ENCODE peak calls at places on chromosomes 7 and 10, in six cellular contexts. J is central memory CD4-positive, alpha-beta T cell; G is esophagus squamous epithelium; I is mucosa of descending colon; N is uterus; U is Caco-2. Z is an unnamed sample.
A peak's percentile ranks its signal among the peaks of the same experiment; 100 is the strongest.

GRCh38 chr10:131996508-131997365 is 15.0 kb upstream of the BNIP3 start:
- DNase-seq in I (no peak), J (no peak), N (no peak), G (no peak), U (no peak), Z (no peak)

GRCh38 chr10:130425881-130426435 is 289.8 kb downstream of the GLRX3 start:
- DNase-seq in J (no peak), U (no peak), I (no peak), N (no peak), G (no peak), Z (no peak)

GRCh38 chr7:15921576-15921975 is 235.1 kb upstream of the MEOX2 start:
- DNase-seq in U (no peak), N (no peak), J (no peak), I (no peak), G (no peak), Z (no peak)

GRCh38 chr7:867406-868188 is 8.8 kb upstream of the GET4 start:
- DNase-seq in J (no peak), G (no peak), I (peak; percentile 88), U (no peak), N (peak; percentile 65), Z (no peak)

GRCh38 chr7:7989985-7990761 is 21.6 kb downstream of the GLCCI1 start:
- DNase-seq in G (no peak), U (no peak), I (no peak), N (no peak), J (no peak), Z (no peak)

GRCh38 chr7:151139791-151140190 is 27.7 kb downstream of the GBX1 start:
- DNase-seq in J (no peak), I (no peak), U (no peak), N (peak; percentile 11), G (no peak), Z (no peak)

GRCh38 chr7:151550601-151551286 is 31.0 kb upstream of the RHEB start:
- DNase-seq in J (no peak), N (no peak), U (no peak), G (no peak), I (no peak), Z (no peak)

GRCh38 chr7:120873367-120873766 is 15.4 kb upstream of the TSPAN12 start:
- DNase-seq in G (no peak), U (no peak), J (no peak), I (no peak), N (no peak), Z (no peak)

GRCh38 chr7:22129166-22129565 is 183.5 kb upstream of the CDCA7L start:
- DNase-seq in U (no peak), N (no peak), J (no peak), I (no peak), G (no peak), Z (no peak)

GRCh38 chr10:30447125-30447799 is 13.3 kb downstream of the MAP3K8 start:
- DNase-seq in U (no peak), J (no peak), I (no peak), G (no peak), N (no peak), Z (no peak)

GRCh38 chr7:128386415-128386925 is 23.3 kb downstream of the IMPDH1 start:
- DNase-seq in U (no peak), N (no peak), G (no peak), I (no peak), J (no peak), Z (no peak)

GRCh38 chr7:56097700-56098099 is 4.9 kb upstream of the PHKG1 start:
- DNase-seq in G (no peak), I (no peak), J (no peak), U (no peak), N (peak; percentile 40), Z (no peak)

GRCh38 chr7:74483402-74484336 is 30.0 kb downstream of the GTF2IRD1 start:
- DNase-seq in J (no peak), N (no peak), U (no peak), I (no peak), G (no peak), Z (no peak)

GRCh38 chr10:112953075-112953501 is 3.0 kb downstream of the TCF7L2 start:
- DNase-seq in G (no peak), I (no peak), N (peak; percentile 30), J (no peak), U (peak; percentile 42), Z (no peak)

GRCh38 chr10:132164801-132165278 is 21.9 kb upstream of the DPYSL4 start:
- DNase-seq in U (no peak), G (no peak), I (peak; percentile 61), N (no peak), J (no peak), Z (no peak)

GRCh38 chr7:22854158-22855048 is 31.8 kb upstream of the TOMM7 start:
- DNase-seq in J (peak; percentile 72), N (peak; percentile 91), U (peak; percentile 78), G (peak; percentile 16), I (peak; percentile 88), Z (peak; percentile 79)

GRCh38 chr10:91891285-91892001 is 17.8 kb downstream of the FGFBP3 start:
- DNase-seq in U (no peak), N (no peak), G (no peak), I (no peak), J (no peak), Z (no peak)

GRCh38 chr7:33062023-33062781 is at the start of gene NT5C3A:
- DNase-seq in I (no peak), N (no peak), J (peak; percentile 10), G (no peak), U (peak; percentile 64), Z (no peak)

GRCh38 chr10:124106241-124106905 is 13.0 kb upstream of the CHST15 start:
- DNase-seq in I (no peak), N (peak; percentile 89), J (no peak), G (no peak), U (no peak), Z (peak; percentile 51)

GRCh38 chr7:47936323-47936722 is 11.9 kb downstream of the PKD1L1 start:
- DNase-seq in U (no peak), I (no peak), G (no peak), J (no peak), N (no peak), Z (no peak)

GRCh38 chr7:66901941-66902843 is 18.8 kb upstream of the TMEM248 start:
- DNase-seq in J (no peak), U (no peak), G (no peak), N (no peak), I (no peak), Z (no peak)

GRCh38 chr7:73894851-73895441 is 34.0 kb downstream of the TMEM270 start:
- DNase-seq in I (peak; percentile 78), N (peak; percentile 93), G (no peak), U (no peak), J (no peak), Z (no peak)

GRCh38 chr10:33234779-33235178 is 99.7 kb downstream of the NRP1 start:
- DNase-seq in G (no peak), J (no peak), I (no peak), N (peak; percentile 30), U (no peak), Z (no peak)

GRCh38 chr7:26153823-26154783 is 2.1 kb downstream of the NFE2L3 start:
- DNase-seq in I (peak; percentile 80), N (no peak), G (no peak), U (no peak), J (peak; percentile 17), Z (no peak)